ENCODE peak calls at places on chromosome 2, in nine cellular contexts. One of them, this sample, is unnamed.
A peak's percentile ranks its signal among the peaks of the same experiment; 100 is the strongest.

GRCh38 chr2:183898641-183899040 is 699.7 kb upstream of the ZNF804A start:
- DNase-seq in stimulated activated naive CD4-positive, alpha-beta T cell: no peak
- DNase-seq in NCI-H1105: no peak
- DNase-seq in cardiac fibroblast: no peak
- DNase-seq in fibroblast of lung: peak; percentile 18
- DNase-seq in NCI-H1930: no peak
- DNase-seq in bronchial epithelial cell: peak; percentile 2
- DNase-seq in midbrain: no peak
- DNase-seq in KBM-7: no peak
- DNase-seq in this sample: peak; percentile 2

GRCh38 chr2:24721470-24721869 is 71.7 kb downstream of the PTRHD1 start:
- DNase-seq in stimulated activated naive CD4-positive, alpha-beta T cell: no peak
- DNase-seq in KBM-7: no peak
- DNase-seq in cardiac fibroblast: peak; percentile 95
- DNase-seq in bronchial epithelial cell: peak; percentile 57
- DNase-seq in midbrain: peak; percentile 93
- DNase-seq in fibroblast of lung: peak; percentile 83
- DNase-seq in NCI-H1105: peak; percentile 52
- DNase-seq in NCI-H1930: peak; percentile 56
- DNase-seq in this sample: no peak

GRCh38 chr2:13193075-13193474 is 476.3 kb downstream of the TRIB2 start:
- DNase-seq in cardiac fibroblast: peak; percentile 27
- DNase-seq in NCI-H1105: no peak
- DNase-seq in KBM-7: no peak
- DNase-seq in NCI-H1930: no peak
- DNase-seq in fibroblast of lung: peak; percentile 25
- DNase-seq in midbrain: no peak
- DNase-seq in stimulated activated naive CD4-positive, alpha-beta T cell: no peak
- DNase-seq in bronchial epithelial cell: peak; percentile 40
- DNase-seq in this sample: no peak

GRCh38 chr2:121094845-121095244 is 190.2 kb downstream of the TFCP2L1 start:
- DNase-seq in NCI-H1930: no peak
- DNase-seq in fibroblast of lung: no peak
- DNase-seq in stimulated activated naive CD4-positive, alpha-beta T cell: no peak
- DNase-seq in midbrain: no peak
- DNase-seq in bronchial epithelial cell: no peak
- DNase-seq in KBM-7: no peak
- DNase-seq in NCI-H1105: no peak
- DNase-seq in cardiac fibroblast: no peak
- DNase-seq in this sample: no peak

GRCh38 chr2:68807821-68808266 is 63.4 kb downstream of the BMP10 start:
- DNase-seq in KBM-7: peak; percentile 72
- DNase-seq in stimulated activated naive CD4-positive, alpha-beta T cell: no peak
- DNase-seq in midbrain: no peak
- DNase-seq in bronchial epithelial cell: peak; percentile 96
- DNase-seq in fibroblast of lung: peak; percentile 57
- DNase-seq in cardiac fibroblast: peak; percentile 22
- DNase-seq in NCI-H1930: no peak
- DNase-seq in NCI-H1105: no peak
- DNase-seq in this sample: no peak

GRCh38 chr2:145615626-145616025 is 1095.7 kb upstream of the ZEB2 start:
- DNase-seq in NCI-H1105: no peak
- DNase-seq in NCI-H1930: no peak
- DNase-seq in bronchial epithelial cell: no peak
- DNase-seq in stimulated activated naive CD4-positive, alpha-beta T cell: no peak
- DNase-seq in midbrain: no peak
- DNase-seq in KBM-7: no peak
- DNase-seq in fibroblast of lung: no peak
- DNase-seq in cardiac fibroblast: no peak
- DNase-seq in this sample: no peak

GRCh38 chr2:191041418-191042161 is 27.6 kb upstream of the STAT1 start:
- DNase-seq in NCI-H1930: no peak
- DNase-seq in midbrain: no peak
- DNase-seq in stimulated activated naive CD4-positive, alpha-beta T cell: no peak
- DNase-seq in fibroblast of lung: peak; percentile 44
- DNase-seq in KBM-7: no peak
- DNase-seq in NCI-H1105: peak; percentile 64
- DNase-seq in cardiac fibroblast: peak; percentile 54
- DNase-seq in bronchial epithelial cell: peak; percentile 79
- DNase-seq in this sample: no peak

GRCh38 chr2:132267372-132267771 is 105.6 kb upstream of the ANKRD30BL start:
- DNase-seq in midbrain: no peak
- DNase-seq in NCI-H1930: no peak
- DNase-seq in KBM-7: no peak
- DNase-seq in stimulated activated naive CD4-positive, alpha-beta T cell: no peak
- DNase-seq in fibroblast of lung: peak; percentile 2
- DNase-seq in cardiac fibroblast: no peak
- DNase-seq in NCI-H1105: no peak
- DNase-seq in bronchial epithelial cell: no peak
- DNase-seq in this sample: no peak

GRCh38 chr2:10764896-10765295 is 43.5 kb downstream of the ATP6V1C2 start:
- DNase-seq in midbrain: no peak
- DNase-seq in NCI-H1930: no peak
- DNase-seq in stimulated activated naive CD4-positive, alpha-beta T cell: no peak
- DNase-seq in bronchial epithelial cell: no peak
- DNase-seq in KBM-7: no peak
- DNase-seq in NCI-H1105: no peak
- DNase-seq in fibroblast of lung: no peak
- DNase-seq in cardiac fibroblast: no peak
- DNase-seq in this sample: no peak

GRCh38 chr2:237465515-237466227 is 21.4 kb upstream of the MLPH start:
- DNase-seq in NCI-H1105: no peak
- DNase-seq in midbrain: no peak
- DNase-seq in fibroblast of lung: peak; percentile 99
- DNase-seq in KBM-7: no peak
- DNase-seq in cardiac fibroblast: peak; percentile 99
- DNase-seq in NCI-H1930: no peak
- DNase-seq in bronchial epithelial cell: peak; percentile 95
- DNase-seq in stimulated activated naive CD4-positive, alpha-beta T cell: no peak
- DNase-seq in this sample: peak; percentile 77

GRCh38 chr2:111071480-111072143 is 49.1 kb upstream of the BCL2L11 start:
- DNase-seq in fibroblast of lung: peak; percentile 82
- DNase-seq in NCI-H1930: no peak
- DNase-seq in KBM-7: no peak
- DNase-seq in stimulated activated naive CD4-positive, alpha-beta T cell: no peak
- DNase-seq in NCI-H1105: no peak
- DNase-seq in bronchial epithelial cell: peak; percentile 82
- DNase-seq in midbrain: no peak
- DNase-seq in cardiac fibroblast: peak; percentile 93
- DNase-seq in this sample: peak; percentile 68